ENCODE peak calls at places on chromosomes 7 and 10, in eight cellular contexts. One of them, this sample, is unnamed.

GRCh38 chr7:158411232-158411950 is 176.2 kb downstream of the PTPRN2 start:
- DNase-seq in astrocyte of the cerebellum: no peak
- DNase-seq in kidney epithelial cell: no peak
- DNase-seq in uterus: no peak
- DNase-seq in colonic mucosa: no peak
- DNase-seq in Calu3: no peak
- DNase-seq in fibroblast of lung: no peak
- DNase-seq in B cell: no peak
- DNase-seq in this sample: no peak

GRCh38 chr7:80159802-80160201 is 25.2 kb downstream of the GNAI1 start:
- DNase-seq in Calu3: no peak
- DNase-seq in B cell: no peak
- DNase-seq in kidney epithelial cell: no peak
- DNase-seq in colonic mucosa: no peak
- DNase-seq in uterus: no peak
- DNase-seq in fibroblast of lung: no peak
- DNase-seq in astrocyte of the cerebellum: no peak
- DNase-seq in this sample: no peak

GRCh38 chr7:125279956-125280355 is 350.3 kb upstream of the POT1 start:
- DNase-seq in kidney epithelial cell: no peak
- DNase-seq in B cell: no peak
- DNase-seq in Calu3: no peak
- DNase-seq in uterus: no peak
- DNase-seq in colonic mucosa: no peak
- DNase-seq in fibroblast of lung: no peak
- DNase-seq in astrocyte of the cerebellum: peak
- DNase-seq in this sample: no peak

GRCh38 chr10:93999401-93999851 is 5.7 kb downstream of the PLCE1 start:
- DNase-seq in kidney epithelial cell: no peak
- DNase-seq in uterus: peak
- DNase-seq in Calu3: no peak
- DNase-seq in fibroblast of lung: peak
- DNase-seq in B cell: no peak
- DNase-seq in colonic mucosa: peak
- DNase-seq in astrocyte of the cerebellum: peak
- DNase-seq in this sample: no peak

GRCh38 chr10:24097771-24098207 is 111.1 kb upstream of the KIAA1217 start:
- DNase-seq in fibroblast of lung: no peak
- DNase-seq in B cell: no peak
- DNase-seq in colonic mucosa: no peak
- DNase-seq in astrocyte of the cerebellum: peak
- DNase-seq in kidney epithelial cell: no peak
- DNase-seq in uterus: no peak
- DNase-seq in Calu3: no peak
- DNase-seq in this sample: no peak

GRCh38 chr10:90007226-90007625 is 305.8 kb downstream of the KIF20B start:
- DNase-seq in kidney epithelial cell: peak
- DNase-seq in fibroblast of lung: no peak
- DNase-seq in colonic mucosa: no peak
- DNase-seq in Calu3: no peak
- DNase-seq in uterus: no peak
- DNase-seq in B cell: no peak
- DNase-seq in astrocyte of the cerebellum: no peak
- DNase-seq in this sample: no peak

GRCh38 chr7:32142649-32143048 is 72.4 kb upstream of the PDE1C start:
- DNase-seq in uterus: no peak
- DNase-seq in fibroblast of lung: peak
- DNase-seq in astrocyte of the cerebellum: peak
- DNase-seq in B cell: no peak
- DNase-seq in kidney epithelial cell: no peak
- DNase-seq in Calu3: no peak
- DNase-seq in colonic mucosa: no peak
- DNase-seq in this sample: no peak

GRCh38 chr10:14570800-14571199 is 203.9 kb downstream of the FAM107B start:
- DNase-seq in astrocyte of the cerebellum: no peak
- DNase-seq in B cell: no peak
- DNase-seq in Calu3: no peak
- DNase-seq in colonic mucosa: no peak
- DNase-seq in fibroblast of lung: no peak
- DNase-seq in uterus: no peak
- DNase-seq in kidney epithelial cell: no peak
- DNase-seq in this sample: no peak

GRCh38 chr10:121994429-121994881 is 5.5 kb downstream of the TACC2 start:
- DNase-seq in colonic mucosa: peak
- DNase-seq in fibroblast of lung: peak
- DNase-seq in B cell: no peak
- DNase-seq in Calu3: peak
- DNase-seq in uterus: peak
- DNase-seq in astrocyte of the cerebellum: no peak
- DNase-seq in kidney epithelial cell: no peak
- DNase-seq in this sample: no peak

GRCh38 chr7:27106181-27106905 is 3.9 kb upstream of the HOXA2 start:
- DNase-seq in colonic mucosa: peak
- DNase-seq in fibroblast of lung: peak
- DNase-seq in B cell: no peak
- DNase-seq in kidney epithelial cell: no peak
- DNase-seq in astrocyte of the cerebellum: no peak
- DNase-seq in Calu3: no peak
- DNase-seq in uterus: no peak
- DNase-seq in this sample: no peak

GRCh38 chr7:17131060-17131345 is 167.4 kb upstream of the AHR start:
- DNase-seq in fibroblast of lung: peak
- DNase-seq in colonic mucosa: no peak
- DNase-seq in astrocyte of the cerebellum: no peak
- DNase-seq in Calu3: no peak
- DNase-seq in B cell: no peak
- DNase-seq in uterus: no peak
- DNase-seq in kidney epithelial cell: no peak
- DNase-seq in this sample: no peak

GRCh38 chr10:117346574-117346973 is 28.7 kb downstream of the PDZD8 start:
- DNase-seq in colonic mucosa: peak
- DNase-seq in B cell: no peak
- DNase-seq in kidney epithelial cell: no peak
- DNase-seq in astrocyte of the cerebellum: no peak
- DNase-seq in fibroblast of lung: no peak
- DNase-seq in Calu3: no peak
- DNase-seq in uterus: no peak
- DNase-seq in this sample: no peak

GRCh38 chr10:101066890-101067355 is 5.1 kb downstream of the KAZALD1 start:
- DNase-seq in uterus: no peak
- DNase-seq in fibroblast of lung: no peak
- DNase-seq in Calu3: no peak
- DNase-seq in colonic mucosa: peak
- DNase-seq in kidney epithelial cell: no peak
- DNase-seq in astrocyte of the cerebellum: no peak
- DNase-seq in B cell: peak
- DNase-seq in this sample: no peak

GRCh38 chr10:124345521-124345920 is 73.2 kb downstream of the OAT start:
- DNase-seq in colonic mucosa: no peak
- DNase-seq in fibroblast of lung: no peak
- DNase-seq in B cell: no peak
- DNase-seq in kidney epithelial cell: no peak
- DNase-seq in astrocyte of the cerebellum: no peak
- DNase-seq in uterus: no peak
- DNase-seq in Calu3: no peak
- DNase-seq in this sample: no peak

GRCh38 chr10:42836771-42837468 is 54.3 kb downstream of the BMS1 start:
- DNase-seq in fibroblast of lung: peak
- DNase-seq in colonic mucosa: no peak
- DNase-seq in kidney epithelial cell: no peak
- DNase-seq in uterus: no peak
- DNase-seq in B cell: no peak
- DNase-seq in astrocyte of the cerebellum: no peak
- DNase-seq in Calu3: peak
- DNase-seq in this sample: peak

GRCh38 chr10:71969929-71970328 is 5.7 kb downstream of the CHST3 start:
- DNase-seq in uterus: no peak
- DNase-seq in fibroblast of lung: no peak
- DNase-seq in astrocyte of the cerebellum: no peak
- DNase-seq in Calu3: no peak
- DNase-seq in colonic mucosa: no peak
- DNase-seq in kidney epithelial cell: no peak
- DNase-seq in B cell: no peak
- DNase-seq in this sample: no peak

GRCh38 chr10:69965086-69965485 is 87.6 kb upstream of the MACROH2A2 start:
- DNase-seq in fibroblast of lung: no peak
- DNase-seq in B cell: no peak
- DNase-seq in colonic mucosa: peak
- DNase-seq in kidney epithelial cell: no peak
- DNase-seq in uterus: no peak
- DNase-seq in astrocyte of the cerebellum: no peak
- DNase-seq in Calu3: no peak
- DNase-seq in this sample: no peak

GRCh38 chr7:42494199-42494710 is 257.2 kb upstream of the GLI3 start:
- DNase-seq in colonic mucosa: no peak
- DNase-seq in uterus: no peak
- DNase-seq in astrocyte of the cerebellum: no peak
- DNase-seq in Calu3: no peak
- DNase-seq in B cell: no peak
- DNase-seq in kidney epithelial cell: no peak
- DNase-seq in fibroblast of lung: peak
- DNase-seq in this sample: no peak

GRCh38 chr7:42495251-42495650 is 258.2 kb upstream of the GLI3 start:
- DNase-seq in kidney epithelial cell: no peak
- DNase-seq in astrocyte of the cerebellum: no peak
- DNase-seq in uterus: no peak
- DNase-seq in colonic mucosa: no peak
- DNase-seq in Calu3: no peak
- DNase-seq in fibroblast of lung: peak
- DNase-seq in B cell: no peak
- DNase-seq in this sample: no peak

GRCh38 chr7:42494722-42495121 is 257.7 kb upstream of the GLI3 start:
- DNase-seq in fibroblast of lung: no peak
- DNase-seq in Calu3: no peak
- DNase-seq in kidney epithelial cell: no peak
- DNase-seq in astrocyte of the cerebellum: no peak
- DNase-seq in uterus: no peak
- DNase-seq in colonic mucosa: no peak
- DNase-seq in B cell: no peak
- DNase-seq in this sample: no peak

GRCh38 chr7:42492895-42493294 is 255.9 kb upstream of the GLI3 start:
- DNase-seq in colonic mucosa: no peak
- DNase-seq in astrocyte of the cerebellum: no peak
- DNase-seq in Calu3: no peak
- DNase-seq in uterus: no peak
- DNase-seq in kidney epithelial cell: no peak
- DNase-seq in B cell: no peak
- DNase-seq in fibroblast of lung: no peak
- DNase-seq in this sample: no peak

GRCh38 chr7:42493436-42494198 is 256.6 kb upstream of the GLI3 start:
- DNase-seq in kidney epithelial cell: peak
- DNase-seq in uterus: peak
- DNase-seq in Calu3: no peak
- DNase-seq in astrocyte of the cerebellum: peak
- DNase-seq in B cell: no peak
- DNase-seq in fibroblast of lung: peak
- DNase-seq in colonic mucosa: peak
- DNase-seq in this sample: no peak
- TF ChIP-seq CTCF in kidney epithelial cell: no peak
- TF ChIP-seq CTCF in uterus: no peak
- TF ChIP-seq CTCF in Calu3: no peak
- TF ChIP-seq CTCF in astrocyte of the cerebellum: no peak
- TF ChIP-seq CTCF in B cell: no peak
- TF ChIP-seq CTCF in fibroblast of lung: no peak
- TF ChIP-seq CTCF in colonic mucosa: no peak
- TF ChIP-seq CTCF in this sample: no peak

DNA sequence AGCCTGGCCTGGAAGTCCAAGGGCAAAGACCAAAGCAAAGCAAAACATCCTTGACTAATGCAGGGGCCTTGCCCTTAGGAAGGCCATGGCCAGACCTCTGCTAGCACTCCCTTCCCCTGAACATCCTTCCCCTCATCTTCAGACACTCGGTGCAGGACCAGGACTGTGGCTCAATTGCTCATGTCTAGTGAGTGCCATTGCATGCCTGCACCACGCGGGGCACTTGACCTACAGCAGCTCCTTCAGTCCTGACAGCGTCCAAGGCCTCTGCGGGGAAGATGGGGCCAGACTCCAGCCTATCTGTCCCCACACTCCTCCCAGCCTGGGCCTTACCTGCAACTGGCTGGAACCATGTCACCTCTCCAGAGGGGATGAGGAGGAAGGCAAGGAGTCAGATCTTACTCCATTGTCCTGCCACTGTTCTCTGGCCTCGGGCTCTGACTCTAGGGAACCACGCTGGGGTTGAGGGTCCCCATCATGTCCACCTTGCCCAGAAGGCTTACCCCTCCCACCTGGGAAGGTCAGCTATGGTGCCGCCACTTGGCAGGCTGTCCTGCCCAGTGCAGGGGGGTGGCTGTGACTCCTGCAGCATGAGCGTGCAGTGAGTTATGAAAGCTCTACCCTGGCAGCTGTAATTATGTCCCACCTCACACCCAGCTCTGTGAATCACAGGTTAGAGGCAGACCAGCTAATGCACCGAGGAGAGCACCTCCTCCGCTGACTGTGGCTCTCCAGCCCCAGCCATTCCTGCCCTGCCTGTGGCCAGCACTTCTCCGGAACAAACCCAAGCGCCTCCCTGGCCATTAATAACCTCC is 16.1 kb downstream of the DRGX start:
- DNase-seq in uterus: no peak
- DNase-seq in Calu3: peak
- DNase-seq in kidney epithelial cell: no peak
- DNase-seq in B cell: no peak
- DNase-seq in fibroblast of lung: no peak
- DNase-seq in astrocyte of the cerebellum: no peak
- DNase-seq in colonic mucosa: no peak
- DNase-seq in this sample: no peak
- TF ChIP-seq CTCF in uterus: no peak
- TF ChIP-seq CTCF in Calu3: peak
- TF ChIP-seq CTCF in kidney epithelial cell: peak
- TF ChIP-seq CTCF in B cell: no peak
- TF ChIP-seq CTCF in fibroblast of lung: no peak
- TF ChIP-seq CTCF in astrocyte of the cerebellum: peak
- TF ChIP-seq CTCF in colonic mucosa: no peak
- TF ChIP-seq CTCF in this sample: no peak

DNA sequence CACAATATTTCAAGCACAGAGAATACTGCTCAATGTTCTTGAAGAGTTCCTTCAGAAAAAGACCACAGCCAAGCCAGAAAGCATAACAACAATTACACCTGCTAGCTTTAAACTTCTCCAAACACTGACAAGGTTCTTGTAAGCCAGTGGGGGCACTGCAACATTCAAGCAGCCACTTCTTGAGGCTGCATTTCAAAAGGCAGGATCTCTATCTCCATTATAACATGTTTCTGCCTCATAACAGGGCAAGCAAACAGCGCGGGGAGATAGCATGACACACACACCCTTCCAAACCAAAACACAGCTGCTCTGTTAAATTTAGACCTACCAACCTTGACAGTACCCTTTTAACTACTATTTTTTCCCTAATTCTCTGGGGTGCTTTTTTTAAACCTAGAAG is 30.8 kb downstream of the CHCHD3 start:
- DNase-seq in uterus: no peak
- DNase-seq in colonic mucosa: no peak
- DNase-seq in B cell: peak
- DNase-seq in Calu3: no peak
- DNase-seq in astrocyte of the cerebellum: no peak
- DNase-seq in kidney epithelial cell: no peak
- DNase-seq in fibroblast of lung: peak
- DNase-seq in this sample: peak
- TF ChIP-seq CTCF in uterus: no peak
- TF ChIP-seq CTCF in colonic mucosa: no peak
- TF ChIP-seq CTCF in B cell: peak
- TF ChIP-seq CTCF in Calu3: no peak
- TF ChIP-seq CTCF in astrocyte of the cerebellum: peak
- TF ChIP-seq CTCF in kidney epithelial cell: peak
- TF ChIP-seq CTCF in fibroblast of lung: peak
- TF ChIP-seq CTCF in this sample: peak

GRCh38 chr10:119198438-119198837 is 8.9 kb upstream of the GRK5 start:
- DNase-seq in colonic mucosa: no peak
- DNase-seq in Calu3: peak
- DNase-seq in uterus: no peak
- DNase-seq in kidney epithelial cell: no peak
- DNase-seq in B cell: peak
- DNase-seq in fibroblast of lung: no peak
- DNase-seq in astrocyte of the cerebellum: no peak
- DNase-seq in this sample: peak
- TF ChIP-seq CTCF in colonic mucosa: no peak
- TF ChIP-seq CTCF in Calu3: no peak
- TF ChIP-seq CTCF in uterus: no peak
- TF ChIP-seq CTCF in kidney epithelial cell: peak
- TF ChIP-seq CTCF in B cell: peak
- TF ChIP-seq CTCF in fibroblast of lung: peak
- TF ChIP-seq CTCF in astrocyte of the cerebellum: peak
- TF ChIP-seq CTCF in this sample: peak